ENCODE peak calls at places on chromosomes 13 and 19, in six cellular contexts. One of them, this sample, is unnamed.

GRCh38 chr13:41942462-41943094 is 18.3 kb downstream of the VWA8 start:
- DNase-seq in HT1080: peak; percentile 17
- DNase-seq in neural progenitor cell: peak; percentile 72
- DNase-seq in CD8-positive, alpha-beta T cell: no peak
- DNase-seq in GM13976: no peak
- DNase-seq in left ventricle myocardium inferior: no peak
- DNase-seq in this sample: no peak

GRCh38 chr13:77740097-77740496 is 42.6 kb downstream of the SLAIN1 start:
- DNase-seq in HT1080: no peak
- DNase-seq in neural progenitor cell: no peak
- DNase-seq in CD8-positive, alpha-beta T cell: no peak
- DNase-seq in GM13976: no peak
- DNase-seq in left ventricle myocardium inferior: no peak
- DNase-seq in this sample: no peak

GRCh38 chr13:111346281-111346680 is 25.8 kb downstream of the TEX29 start:
- DNase-seq in HT1080: no peak
- DNase-seq in neural progenitor cell: no peak
- DNase-seq in CD8-positive, alpha-beta T cell: no peak
- DNase-seq in GM13976: no peak
- DNase-seq in left ventricle myocardium inferior: peak; percentile 54
- DNase-seq in this sample: no peak

GRCh38 chr13:113120300-113121182 is 2.1 kb upstream of the F10 start:
- DNase-seq in HT1080: no peak
- DNase-seq in neural progenitor cell: no peak
- DNase-seq in CD8-positive, alpha-beta T cell: no peak
- DNase-seq in GM13976: no peak
- DNase-seq in left ventricle myocardium inferior: no peak
- DNase-seq in this sample: no peak

GRCh38 chr13:71254384-71254783 is 612.6 kb downstream of the DACH1 start:
- DNase-seq in HT1080: no peak
- DNase-seq in neural progenitor cell: peak; percentile 4
- DNase-seq in CD8-positive, alpha-beta T cell: no peak
- DNase-seq in GM13976: no peak
- DNase-seq in left ventricle myocardium inferior: no peak
- DNase-seq in this sample: no peak

GRCh38 chr19:16627194-16627927 is 643 bp downstream of the MED26 start:
- DNase-seq in HT1080: no peak
- DNase-seq in neural progenitor cell: peak; percentile 52
- DNase-seq in CD8-positive, alpha-beta T cell: peak; percentile 6
- DNase-seq in GM13976: no peak
- DNase-seq in left ventricle myocardium inferior: no peak
- DNase-seq in this sample: no peak

GRCh38 chr19:50215820-50216219 is 12.4 kb downstream of the MYH14 start:
- DNase-seq in HT1080: no peak
- DNase-seq in neural progenitor cell: no peak
- DNase-seq in CD8-positive, alpha-beta T cell: no peak
- DNase-seq in GM13976: no peak
- DNase-seq in left ventricle myocardium inferior: no peak
- DNase-seq in this sample: no peak

GRCh38 chr13:106468207-106468606 is 67.3 kb downstream of the EFNB2 start:
- DNase-seq in HT1080: no peak
- DNase-seq in neural progenitor cell: no peak
- DNase-seq in CD8-positive, alpha-beta T cell: no peak
- DNase-seq in GM13976: no peak
- DNase-seq in left ventricle myocardium inferior: peak; percentile 44
- DNase-seq in this sample: no peak

GRCh38 chr19:55857149-55857548 is 20.8 kb downstream of the NLRP4 start:
- DNase-seq in HT1080: no peak
- DNase-seq in neural progenitor cell: no peak
- DNase-seq in CD8-positive, alpha-beta T cell: no peak
- DNase-seq in GM13976: no peak
- DNase-seq in left ventricle myocardium inferior: no peak
- DNase-seq in this sample: no peak

This sample was measured in uterus.